ENCODE peak calls at places on chromosomes 3 and 15, in five cellular contexts. K is K562, O is HCT116, F is SK-N-SH, J is HepG2. R is an unnamed sample.

GRCh38 chr15:89630974-89631901 is 24.0 kb downstream of the KIF7 start:
- DNase-seq in J (no peak), O (no peak), F (peak; percentile 20), K (no peak), R (no peak)

GRCh38 chr3:190319660-190320059 is 2.6 kb downstream of the CLDN1 start:
- DNase-seq in K (no peak), F (no peak), J (no peak), O (no peak), R (no peak)

GRCh38 chr3:155204851-155205250 is 88.6 kb downstream of the STRIT1 start:
- DNase-seq in K (no peak), O (no peak), F (no peak), J (no peak), R (no peak)

GRCh38 chr15:31162721-31163510 is 61.4 kb upstream of the TRPM1 start:
- DNase-seq in K (no peak), J (no peak), O (no peak), F (no peak), R (no peak)

GRCh38 chr3:16807441-16807840 is 77.3 kb upstream of the PLCL2 start:
- DNase-seq in O (no peak), F (no peak), J (no peak), K (no peak), R (no peak)

GRCh38 chr3:182921665-182922355 is 58.5 kb downstream of the DCUN1D1 start:
- DNase-seq in O (no peak), J (no peak), F (no peak), K (no peak), R (no peak)

GRCh38 chr3:152444029-152444641 is 175.4 kb downstream of the MBNL1 start:
- DNase-seq in J (peak; percentile 42), O (peak; percentile 38), F (peak; percentile 27), K (no peak), R (peak; percentile 33)

GRCh38 chr3:143332046-143332445 is 212.5 kb downstream of the CHST2 start:
- DNase-seq in J (no peak), K (no peak), F (no peak), O (no peak), R (no peak)

GRCh38 chr3:104411760-104412159 is 954.9 kb upstream of the ALCAM start:
- DNase-seq in O (no peak), K (no peak), J (no peak), F (no peak), R (no peak)

GRCh38 chr15:56102401-56102800 is 109.0 kb upstream of the NEDD4 start:
- DNase-seq in J (no peak), K (no peak), O (no peak), F (no peak), R (no peak)

GRCh38 chr15:50162988-50163718 is 18.8 kb upstream of the SLC27A2 start:
- DNase-seq in O (peak; percentile 69), J (peak; percentile 56), F (no peak), K (no peak), R (no peak)

GRCh38 chr3:190673157-190673556 is 159.3 kb downstream of the IL1RAP start:
- DNase-seq in J (no peak), O (no peak), F (no peak), K (no peak), R (no peak)

GRCh38 chr15:58257776-58258325 is 119.7 kb downstream of the AQP9 start:
- DNase-seq in O (no peak), J (no peak), F (no peak), K (no peak), R (no peak)

GRCh38 chr15:96393209-96393513 is 62.7 kb downstream of the NR2F2 start:
- DNase-seq in O (no peak), K (no peak), F (no peak), J (no peak), R (no peak)

GRCh38 chr15:60328852-60329443 is 68.8 kb downstream of the ANXA2 start:
- DNase-seq in O (no peak), F (peak; percentile 36), J (no peak), K (peak; percentile 55), R (no peak)

GRCh38 chr3:37443363-37444035 is 269.1 kb upstream of the LRRFIP2 start:
- DNase-seq in F (no peak), O (no peak), J (no peak), K (no peak), R (no peak)

GRCh38 chr3:106208979-106209378 is 340.2 kb upstream of the CBLB start:
- DNase-seq in O (no peak), K (no peak), J (no peak), F (no peak), R (no peak)

GRCh38 chr3:51501833-51502561 is 2.2 kb upstream of the DCAF1 start:
- DNase-seq in K (peak; percentile 57), F (peak; percentile 72), J (peak; percentile 68), O (peak; percentile 71), R (peak; percentile 48)

GRCh38 chr3:159783780-159784747 is 204.6 kb upstream of the IL12A start:
- DNase-seq in F (no peak), O (no peak), J (no peak), K (no peak), R (peak; percentile 4)

GRCh38 chr3:21256932-21257331 is 494.1 kb downstream of the ZNF385D start:
- DNase-seq in K (no peak), O (no peak), F (peak; percentile 63), J (no peak), R (no peak)

GRCh38 chr3:86563358-86563970 is 427.5 kb downstream of the VGLL3 start:
- DNase-seq in J (peak; percentile 34), F (peak; percentile 16), O (peak; percentile 3), K (peak; percentile 10), R (no peak)
- TF ChIP-seq ZBTB33 in J (no peak), F (no peak), O (no peak), K (no peak), R (no peak)

GRCh38 chr3:99644741-99645140 is 6.3 kb downstream of the COL8A1 start:
- DNase-seq in O (no peak), J (no peak), F (no peak), K (no peak), R (no peak)

GRCh38 chr3:99644017-99644416 is 5.6 kb downstream of the COL8A1 start:
- DNase-seq in F (no peak), K (no peak), J (no peak), O (no peak), R (no peak)

GRCh38 chr3:99646107-99646435 is 7.7 kb downstream of the COL8A1 start:
- DNase-seq in K (no peak), O (no peak), J (no peak), F (no peak), R (no peak)

GRCh38 chr3:99647081-99647480 is 8.7 kb downstream of the COL8A1 start:
- DNase-seq in O (no peak), K (no peak), J (no peak), F (no peak), R (no peak)

DNA sequence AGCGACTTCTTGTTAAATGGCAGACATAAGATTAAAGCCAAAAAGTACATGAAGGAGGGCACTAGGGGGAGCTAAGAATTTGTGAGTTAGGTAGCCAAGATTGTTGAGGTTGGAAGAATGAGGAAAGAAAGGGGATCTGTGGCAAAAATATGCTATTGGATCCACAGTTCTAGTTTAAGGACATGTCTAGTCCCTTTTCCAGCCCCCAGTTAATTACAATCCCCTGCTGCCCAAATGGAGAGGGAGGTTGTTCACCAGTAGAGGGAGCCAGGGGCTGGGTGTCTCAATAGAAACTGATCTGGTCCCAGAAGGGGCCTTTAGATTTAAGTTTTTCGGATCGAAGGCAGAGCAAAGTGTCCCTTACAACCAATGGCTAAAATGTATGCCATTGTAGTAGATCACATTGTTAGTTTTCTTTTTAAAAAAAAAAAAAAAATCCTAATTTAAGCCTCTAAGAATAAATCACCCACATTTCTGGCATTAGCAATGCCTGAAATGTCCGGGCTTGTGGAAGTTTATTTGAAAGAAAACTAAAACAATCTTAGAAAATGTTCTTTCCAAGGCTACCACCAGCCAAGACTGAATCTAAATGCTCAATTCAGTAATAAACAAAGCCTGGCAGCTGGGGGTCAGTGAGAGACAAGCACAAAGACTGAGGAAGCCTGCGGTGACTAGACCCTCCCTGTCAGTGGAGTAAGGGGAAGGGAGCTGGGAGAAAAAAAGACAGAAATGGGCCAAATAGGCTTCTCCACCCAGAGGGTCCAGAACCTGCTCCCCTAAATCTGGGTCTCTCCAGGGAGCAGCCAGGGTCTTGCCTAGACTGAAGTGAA is 7.1 kb downstream of the COL8A1 start:
- DNase-seq in K (peak; percentile 12), F (peak; percentile 23), J (peak; percentile 16), O (peak; percentile 18), R (no peak)
- TF ChIP-seq ZBTB33 in K (no peak), F (no peak), J (no peak), O (no peak), R (no peak)

GRCh38 chr3:189146842-189147241 is 24.9 kb upstream of the TPRG1 start:
- DNase-seq in F (no peak), K (no peak), J (no peak), O (no peak), R (no peak)

GRCh38 chr3:189143321-189143720 is 28.4 kb upstream of the TPRG1 start:
- DNase-seq in F (no peak), K (no peak), J (no peak), O (no peak), R (no peak)

GRCh38 chr3:189144645-189145044 is 27.1 kb upstream of the TPRG1 start:
- DNase-seq in J (no peak), O (no peak), K (no peak), F (peak; percentile 28), R (no peak)

GRCh38 chr3:189139631-189140030 is 32.1 kb upstream of the TPRG1 start:
- DNase-seq in O (no peak), F (no peak), K (no peak), J (no peak), R (no peak)

DNA sequence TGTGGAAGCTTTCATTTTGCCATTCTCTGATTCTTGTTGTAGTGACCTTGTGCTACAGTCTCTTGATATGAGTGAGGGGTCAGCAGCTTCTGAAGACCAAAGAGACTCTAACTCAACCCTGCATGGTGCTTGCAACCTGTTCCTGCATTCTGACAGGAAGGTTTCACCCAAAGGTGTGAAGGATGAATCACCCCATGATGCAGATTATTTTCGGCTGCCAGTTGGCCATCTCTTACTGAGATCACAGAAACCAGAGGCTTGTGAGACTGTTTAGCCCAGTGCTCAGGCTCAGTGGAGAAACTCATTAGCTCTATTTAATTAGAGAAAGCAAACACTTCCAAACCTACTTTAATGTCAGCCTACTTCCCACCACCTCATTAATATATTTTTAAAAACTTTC is 29.2 kb upstream of the TPRG1 start:
- DNase-seq in O (no peak), J (no peak), F (no peak), K (no peak), R (no peak)
- TF ChIP-seq ZBTB33 in O (no peak), J (no peak), F (no peak), K (no peak), R (no peak)

GRCh38 chr3:99878005-99878404 is 60.3 kb downstream of the CMSS1 start:
- DNase-seq in K (peak; percentile 32), F (no peak), O (peak; percentile 51), J (peak; percentile 67), R (no peak)
- TF ChIP-seq ZBTB33 in K (no peak), F (no peak), O (no peak), J (no peak), R (no peak)